ENCODE peak calls at places on chromosomes 3 and 15, in six cellular contexts. Q is GM12865, B is GM12864, G is tibial nerve, A is WTC11, Y is choroid plexus epithelial cell. F is an unnamed sample.

GRCh38 chr3:126676919-126677705 is 22.2 kb upstream of the TXNRD3 start:
- DNase-seq in Q (no peak), B (no peak), G (no peak), A (no peak), Y (peak), F (no peak)

GRCh38 chr3:158718490-158719170 is 13.6 kb downstream of the RARRES1 start:
- DNase-seq in Q (no peak), B (no peak), G (no peak), A (no peak), Y (peak), F (no peak)

GRCh38 chr3:23159929-23160328 is 43.2 kb upstream of the UBE2E2 start:
- DNase-seq in Q (peak), B (no peak), G (no peak), A (no peak), Y (peak), F (no peak)

GRCh38 chr3:38119802-38120689 is 16.9 kb downstream of the ACAA1 start:
- DNase-seq in Q (no peak), B (no peak), G (no peak), A (peak), Y (no peak), F (no peak)

GRCh38 chr3:132556467-132557159 is 40.5 kb upstream of the ACKR4 start:
- DNase-seq in Q (no peak), B (no peak), G (peak), A (no peak), Y (no peak), F (no peak)

GRCh38 chr15:91790826-91791225 is 62.7 kb upstream of the SLCO3A1 start:
- DNase-seq in Q (no peak), B (no peak), G (peak), A (no peak), Y (peak), F (no peak)

GRCh38 chr3:8423307-8423706 is 78.3 kb upstream of the LMCD1 start:
- DNase-seq in Q (no peak), B (no peak), G (no peak), A (no peak), Y (no peak), F (no peak)

GRCh38 chr3:43296565-43296964 is 10.2 kb downstream of the SNRK start:
- DNase-seq in Q (peak), B (peak), G (no peak), A (no peak), Y (peak), F (no peak)

GRCh38 chr3:186452517-186452916 is 90.5 kb upstream of the DGKG start:
- DNase-seq in Q (no peak), B (no peak), G (no peak), A (no peak), Y (peak), F (no peak)

GRCh38 chr3:55615694-55616310 is 128.7 kb upstream of the WNT5A start:
- DNase-seq in Q (no peak), B (no peak), G (peak), A (peak), Y (no peak), F (peak)

GRCh38 chr3:171121801-171122200 is 95.3 kb upstream of the SLC2A2 start:
- DNase-seq in Q (no peak), B (no peak), G (no peak), A (no peak), Y (no peak), F (no peak)

GRCh38 chr3:131356006-131356405 is 25.6 kb upstream of the NUDT16 start:
- DNase-seq in Q (no peak), B (no peak), G (no peak), A (no peak), Y (no peak), F (no peak)

GRCh38 chr3:122754867-122755835 is 38.5 kb downstream of the HSPBAP1 start:
- DNase-seq in Q (peak), B (no peak), G (no peak), A (no peak), Y (peak), F (peak)

GRCh38 chr3:128372707-128373533 is 93.8 kb downstream of the DNAJB8 start:
- DNase-seq in Q (no peak), B (no peak), G (no peak), A (no peak), Y (no peak), F (no peak)

GRCh38 chr15:40092416-40093223 is 16.1 kb downstream of the BMF start:
- DNase-seq in Q (no peak), B (no peak), G (no peak), A (no peak), Y (peak), F (peak)

GRCh38 chr3:123884258-123884831 is at the start of gene MYLK:
- DNase-seq in Q (peak), B (no peak), G (peak), A (peak), Y (peak), F (peak)

GRCh38 chr15:28977377-28978010 is 91.7 kb downstream of the APBA2 start:
- DNase-seq in Q (no peak), B (no peak), G (no peak), A (no peak), Y (peak), F (no peak)

GRCh38 chr3:158672293-158673176 is at the start of gene LXN:
- DNase-seq in Q (peak), B (peak), G (peak), A (peak), Y (peak), F (peak)

GRCh38 chr15:58568157-58568571 is 136.4 kb downstream of the LIPC start:
- DNase-seq in Q (no peak), B (no peak), G (peak), A (no peak), Y (peak), F (no peak)

GRCh38 chr3:9809615-9810356 is at the start of gene TTLL3:
- DNase-seq in Q (peak), B (no peak), G (peak), A (peak), Y (peak), F (peak)

DNA sequence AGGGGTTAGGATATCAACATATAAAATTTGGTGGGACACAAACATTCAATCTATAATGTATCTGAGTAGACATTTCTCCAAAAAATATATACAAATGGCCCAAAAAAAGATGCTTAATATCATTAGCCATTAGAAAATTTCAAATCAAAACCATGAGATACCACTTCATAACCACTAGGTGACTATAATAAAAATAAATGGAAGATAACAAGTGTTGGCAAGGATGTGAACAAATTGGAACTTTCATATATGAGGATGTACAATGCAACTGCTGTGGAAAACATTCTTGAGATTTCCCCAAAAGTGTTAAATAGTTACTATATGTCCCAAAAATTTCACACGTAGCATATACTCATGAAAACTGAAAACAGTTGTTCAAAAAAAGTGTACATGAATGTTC is 36.5 kb upstream of the WNT7A start:
- DNase-seq in Q (no peak), B (no peak), G (no peak), A (no peak), Y (no peak), F (no peak)
- TF ChIP-seq CTCF in Q (no peak), B (no peak), G (no peak), A (no peak), Y (no peak), F (no peak)

GRCh38 chr15:36062357-36062756 is 516.4 kb upstream of the DPH6 start:
- DNase-seq in Q (no peak), B (no peak), G (no peak), A (no peak), Y (no peak), F (no peak)

GRCh38 chr15:36066757-36067156 is 512.7 kb upstream of the CDIN1 start:
- DNase-seq in Q (no peak), B (no peak), G (no peak), A (no peak), Y (no peak), F (no peak)

GRCh38 chr15:36067483-36068274 is 511.7 kb upstream of the CDIN1 start:
- DNase-seq in Q (no peak), B (no peak), G (no peak), A (no peak), Y (no peak), F (no peak)
- TF ChIP-seq CTCF in Q (no peak), B (no peak), G (no peak), A (no peak), Y (no peak), F (no peak)

GRCh38 chr3:196246612-196247308 is 30.4 kb downstream of the SLC51A start:
- DNase-seq in Q (no peak), B (no peak), G (no peak), A (no peak), Y (peak), F (no peak)
- TF ChIP-seq CTCF in Q (no peak), B (no peak), G (no peak), A (no peak), Y (no peak), F (no peak)

DNA sequence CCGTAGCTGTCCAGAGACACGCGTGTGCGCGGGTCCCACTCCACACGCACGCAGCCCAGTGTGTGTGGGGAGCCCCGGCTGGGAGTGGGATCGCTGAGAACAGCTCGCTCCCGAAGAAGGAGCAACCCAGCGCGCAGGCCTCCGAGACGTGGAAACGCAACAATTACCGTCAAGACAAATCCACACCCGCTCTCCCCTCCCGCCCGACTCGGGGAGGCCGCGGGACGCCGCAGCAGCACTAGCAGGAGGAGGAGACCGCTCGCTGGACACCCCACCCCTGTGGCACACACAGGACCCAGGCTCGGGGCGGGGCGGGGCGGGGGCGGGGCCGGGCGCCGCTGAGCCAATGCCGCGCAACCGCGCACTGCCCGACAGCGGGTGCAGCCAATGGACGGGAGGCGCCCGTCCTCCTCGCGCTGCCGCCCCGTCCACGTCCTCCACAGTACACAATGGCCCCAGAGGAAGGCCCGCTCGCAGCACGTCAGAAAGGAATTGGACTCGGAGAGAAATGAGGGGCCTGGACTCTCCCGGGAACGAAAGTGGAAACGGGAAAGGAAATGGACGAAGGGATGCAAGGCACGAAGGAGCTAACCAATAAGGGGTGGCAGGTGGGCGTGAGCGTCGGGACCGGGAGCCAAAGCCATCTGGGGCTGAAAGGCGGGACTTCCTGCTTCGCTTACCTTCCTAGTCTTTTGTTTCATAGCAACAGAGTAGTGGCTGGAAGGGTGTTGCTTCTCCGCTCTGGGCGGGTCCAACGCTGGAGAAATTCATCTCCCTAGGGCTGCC is at the start of gene CBLB:
- DNase-seq in Q (peak), B (peak), G (peak), A (peak), Y (peak), F (peak)
- TF ChIP-seq CTCF in Q (no peak), B (no peak), G (no peak), A (no peak), Y (no peak), F (no peak)

GRCh38 chr3:31610700-31611275 is 78.1 kb downstream of the STT3B start:
- DNase-seq in Q (no peak), B (no peak), G (peak), A (no peak), Y (peak), F (no peak)
- TF ChIP-seq CTCF in Q (no peak), B (no peak), G (no peak), A (no peak), Y (peak), F (no peak)

F was measured in nephron progenitor cell.